ENCODE peak calls at places on chromosomes 11 and 22, in five cellular contexts. S, R, L, E and D are unnamed samples.

GRCh38 chr11:130405428-130405827 is 23.0 kb downstream of the ADAMTS8 start:
- DNase-seq in E (no peak), S (no peak), L (no peak), R (no peak), D (no peak)

GRCh38 chr11:78332872-78333271 is 84.7 kb downstream of the GAB2 start:
- DNase-seq in E (no peak), S (no peak), L (no peak), R (no peak), D (no peak)

GRCh38 chr11:61529537-61530225 is 21.1 kb downstream of the LRRC10B start:
- DNase-seq in R (peak), S (no peak), L (no peak), E (no peak), D (no peak)

GRCh38 chr11:12674936-12675696 is 895 bp downstream of the TEAD1 start:
- DNase-seq in R (peak), E (no peak), L (no peak), S (no peak), D (no peak)

GRCh38 chr11:124893781-124894401 is 3.8 kb downstream of the ROBO4 start:
- DNase-seq in S (no peak), L (no peak), E (no peak), R (no peak), D (no peak)

GRCh38 chr11:64263021-64263946 is 12.0 kb downstream of the PLCB3 start:
- DNase-seq in S (peak), R (no peak), L (no peak), E (no peak), D (peak)

GRCh38 chr11:56706486-56706885 is 7.6 kb downstream of the OR9G1 start:
- DNase-seq in S (no peak), E (no peak), L (no peak), R (no peak), D (no peak)

GRCh38 chr11:133787379-133788103 is 57.8 kb downstream of the SPATA19 start:
- DNase-seq in E (no peak), S (no peak), R (peak), L (no peak), D (no peak)

GRCh38 chr11:363948-364761 is 5.1 kb upstream of the B4GALNT4 start:
- DNase-seq in L (peak), E (no peak), S (no peak), R (peak), D (peak)

GRCh38 chr11:17298302-17298701 is 21.8 kb downstream of the NUCB2 start:
- DNase-seq in R (no peak), S (peak), E (no peak), L (no peak), D (no peak)

GRCh38 chr11:131033151-131033651 is 116.9 kb upstream of the SNX19 start:
- DNase-seq in L (no peak), E (no peak), S (peak), R (no peak), D (peak)

GRCh38 chr11:46272816-46273427 is 4.5 kb upstream of the CREB3L1 start:
- DNase-seq in S (peak), R (peak), E (no peak), L (no peak), D (peak)

GRCh38 chr11:45688472-45689033 is 23.1 kb upstream of the CHST1 start:
- DNase-seq in E (no peak), S (no peak), L (no peak), R (no peak), D (no peak)

GRCh38 chr11:69017951-69018350 is 4.9 kb upstream of the MRGPRF start:
- DNase-seq in R (no peak), E (no peak), S (no peak), L (no peak), D (no peak)

GRCh38 chr11:113447621-113448310 is 27.4 kb downstream of the DRD2 start:
- DNase-seq in S (peak), E (no peak), L (no peak), R (no peak), D (no peak)

GRCh38 chr11:69497221-69497787 is 15.8 kb downstream of the LINC01488 start:
- DNase-seq in E (peak), S (peak), L (no peak), R (peak), D (peak)

GRCh38 chr22:45960477-45961386 is 16.2 kb downstream of the WNT7B start:
- DNase-seq in E (no peak), S (no peak), R (no peak), L (no peak), D (no peak)

GRCh38 chr11:128399186-128399585 is 188.2 kb downstream of the ETS1 start:
- DNase-seq in E (no peak), R (no peak), L (no peak), S (peak), D (peak)